ENCODE peak calls at places on chromosomes 5 and 9, in seven cellular contexts. F is stomach, Z is psoas muscle, P is SK-N-DZ, K is SW480, B is LHCN-M2, W is activated gamma-delta T cell treated with Interleukin-2 at 50 U/mL for 16 hours. A is an unnamed sample.

GRCh38 chr5:14439087-14439841 is 142.3 kb upstream of the OTULINL start:
- DNase-seq in F (no peak), Z (no peak), P (no peak), K (no peak), B (no peak), W (no peak), A (no peak)

GRCh38 chr9:136538599-136539426 is 7.0 kb downstream of the NOTCH1 start:
- DNase-seq in F (no peak), Z (no peak), P (no peak), K (no peak), B (no peak), W (peak), A (peak)

GRCh38 chr5:77957-78804 is 13.8 kb upstream of the PLEKHG4B start:
- DNase-seq in F (peak), Z (no peak), P (peak), K (peak), B (peak), W (no peak), A (peak)

GRCh38 chr5:124263680-124264491 is 482.6 kb downstream of the ZNF608 start:
- DNase-seq in F (peak), Z (no peak), P (no peak), K (no peak), B (no peak), W (no peak), A (peak)

GRCh38 chr5:1907616-1908015 is 24.9 kb upstream of the IRX4 start:
- DNase-seq in F (no peak), Z (peak), P (no peak), K (no peak), B (no peak), W (no peak), A (no peak)

GRCh38 chr9:89154218-89154617 is 24.4 kb downstream of the SHC3 start:
- DNase-seq in F (no peak), Z (no peak), P (no peak), K (no peak), B (no peak), W (no peak), A (no peak)

GRCh38 chr5:174030289-174030688 is 15.2 kb upstream of the NSG2 start:
- DNase-seq in F (no peak), Z (no peak), P (no peak), K (no peak), B (no peak), W (no peak), A (no peak)

GRCh38 chr5:162037431-162037830 is 30.1 kb upstream of the GABRG2 start:
- DNase-seq in F (no peak), Z (no peak), P (no peak), K (no peak), B (no peak), W (no peak), A (no peak)

GRCh38 chr5:95102080-95102479 is 182.8 kb downstream of the MCTP1 start:
- DNase-seq in F (no peak), Z (no peak), P (no peak), K (no peak), B (peak), W (no peak), A (no peak)

GRCh38 chr5:38582662-38583061 is 26.2 kb upstream of the LIFR start:
- DNase-seq in F (no peak), Z (no peak), P (no peak), K (no peak), B (no peak), W (no peak), A (no peak)

GRCh38 chr5:69000216-69000615 is 93.6 kb upstream of the SLC30A5 start:
- DNase-seq in F (no peak), Z (no peak), P (no peak), K (no peak), B (no peak), W (no peak), A (no peak)